ENCODE peak calls at places on chromosomes 5 and 9, in six cellular contexts. C, J, T, R, E and Q are unnamed samples.

GRCh38 chr5:154542581-154542980 is 64.6 kb upstream of the HAND1 start:
- DNase-seq in C (no peak), J (no peak), T (no peak), R (no peak), E (peak), Q (no peak)

GRCh38 chr5:169649486-169649885 is 12.4 kb downstream of the DOCK2 start:
- DNase-seq in C (no peak), J (peak), T (no peak), R (no peak), E (no peak), Q (no peak)

GRCh38 chr9:132588098-132588497 is 5.7 kb downstream of the BARHL1 start:
- DNase-seq in C (no peak), J (no peak), T (no peak), R (no peak), E (no peak), Q (no peak)

GRCh38 chr9:92728831-92729734 is 35.5 kb downstream of the BICD2 start:
- DNase-seq in C (no peak), J (no peak), T (no peak), R (no peak), E (no peak), Q (no peak)

GRCh38 chr9:126248680-126249079 is 77.9 kb upstream of the MVB12B start:
- DNase-seq in C (no peak), J (no peak), T (no peak), R (no peak), E (peak), Q (no peak)

GRCh38 chr9:122248448-122248865 is 16.2 kb downstream of the RBM18 start:
- DNase-seq in C (no peak), J (no peak), T (no peak), R (no peak), E (no peak), Q (no peak)

GRCh38 chr5:148808864-148809642 is 17.4 kb upstream of the ADRB2 start:
- DNase-seq in C (peak), J (no peak), T (no peak), R (no peak), E (no peak), Q (no peak)

GRCh38 chr5:2370626-2371418 is 380.7 kb downstream of the IRX2 start:
- DNase-seq in C (no peak), J (peak), T (no peak), R (no peak), E (no peak), Q (no peak)

GRCh38 chr5:144133050-144133633 is 37.3 kb downstream of the YIPF5 start:
- DNase-seq in C (no peak), J (no peak), T (no peak), R (no peak), E (no peak), Q (no peak)

GRCh38 chr9:80410106-80410505 is 838.3 kb downstream of the TLE4 start:
- DNase-seq in C (no peak), J (no peak), T (peak), R (no peak), E (no peak), Q (no peak)

GRCh38 chr9:102445181-102445747 is 549.9 kb upstream of the CYLC2 start:
- DNase-seq in C (no peak), J (no peak), T (no peak), R (no peak), E (no peak), Q (no peak)

GRCh38 chr5:16574789-16575785 is 41.7 kb downstream of the RETREG1 start:
- DNase-seq in C (no peak), J (no peak), T (peak), R (no peak), E (peak), Q (peak)

GRCh38 chr5:75886706-75887105 is 169.5 kb upstream of the POC5 start:
- DNase-seq in C (no peak), J (no peak), T (no peak), R (no peak), E (peak), Q (no peak)

GRCh38 chr5:14008819-14009311 is 64.4 kb upstream of the DNAH5 start:
- DNase-seq in C (no peak), J (no peak), T (no peak), R (no peak), E (no peak), Q (no peak)

GRCh38 chr9:35962126-35962906 is 4.4 kb upstream of the OR2S2 start:
- DNase-seq in C (no peak), J (no peak), T (peak), R (no peak), E (peak), Q (peak)

GRCh38 chr5:150559088-150559487 is 51.2 kb downstream of the NDST1 start:
- DNase-seq in C (no peak), J (no peak), T (no peak), R (no peak), E (no peak), Q (no peak)

GRCh38 chr9:34384368-34385165 is 7.9 kb upstream of the MYORG start:
- DNase-seq in C (peak), J (no peak), T (no peak), R (no peak), E (no peak), Q (no peak)

GRCh38 chr9:127557998-127558546 is 54.0 kb upstream of the STXBP1 start:
- DNase-seq in C (no peak), J (no peak), T (no peak), R (no peak), E (no peak), Q (no peak)

GRCh38 chr9:588952-589351 is 252.5 kb upstream of the DMRT1 start:
- DNase-seq in C (no peak), J (no peak), T (peak), R (no peak), E (no peak), Q (no peak)